ENCODE peak calls at places on chromosomes 3 and 15, in ten cellular contexts. One of them, this sample, is unnamed.

GRCh38 chr3:122091602-122092006 is 36.4 kb downstream of the CD86 start:
- DNase-seq in GM23248: no peak
- DNase-seq in activated CD4-positive, alpha-beta T cell treated with anti-CD3 and anti-CD28 coated beads, Interleukin-2, amount 50 U/mL, for 48 hours: no peak
- DNase-seq in activated CD8-positive, alpha-beta memory T cell treated with anti-CD3 and anti-CD28 coated beads, Interleukin-2, amount 50 U/mL, for 48 hours: no peak
- DNase-seq in NCI-H1694: no peak
- DNase-seq in NCI-H2029 treated with DMSO at 0.1 percent for 48 hours: no peak
- DNase-seq in amniotic epithelial cell: no peak
- DNase-seq in lower lobe of right lung: no peak
- DNase-seq in GM12892: no peak
- DNase-seq in GM23338: no peak
- DNase-seq in this sample: no peak

GRCh38 chr3:96755519-96755918 is 58.9 kb upstream of the EPHA6 start:
- DNase-seq in amniotic epithelial cell: no peak
- DNase-seq in NCI-H2029 treated with DMSO at 0.1 percent for 48 hours: no peak
- DNase-seq in GM12892: no peak
- DNase-seq in GM23338: no peak
- DNase-seq in GM23248: no peak
- DNase-seq in NCI-H1694: no peak
- DNase-seq in activated CD4-positive, alpha-beta T cell treated with anti-CD3 and anti-CD28 coated beads, Interleukin-2, amount 50 U/mL, for 48 hours: no peak
- DNase-seq in lower lobe of right lung: no peak
- DNase-seq in activated CD8-positive, alpha-beta memory T cell treated with anti-CD3 and anti-CD28 coated beads, Interleukin-2, amount 50 U/mL, for 48 hours: no peak
- DNase-seq in this sample: no peak

GRCh38 chr3:49358217-49358883 is at the start of gene GPX1:
- DNase-seq in activated CD8-positive, alpha-beta memory T cell treated with anti-CD3 and anti-CD28 coated beads, Interleukin-2, amount 50 U/mL, for 48 hours: peak; percentile 93
- DNase-seq in GM23338: peak; percentile 98
- DNase-seq in NCI-H2029 treated with DMSO at 0.1 percent for 48 hours: peak; percentile 54
- DNase-seq in lower lobe of right lung: peak; percentile 97
- DNase-seq in NCI-H1694: peak; percentile 64
- DNase-seq in amniotic epithelial cell: peak; percentile 94
- DNase-seq in activated CD4-positive, alpha-beta T cell treated with anti-CD3 and anti-CD28 coated beads, Interleukin-2, amount 50 U/mL, for 48 hours: peak; percentile 94
- DNase-seq in GM12892: peak; percentile 87
- DNase-seq in GM23248: peak; percentile 95
- DNase-seq in this sample: peak; percentile 96

GRCh38 chr3:25547928-25548327 is 116.8 kb downstream of the TOP2B start:
- DNase-seq in GM23338: no peak
- DNase-seq in GM23248: peak; percentile 6
- DNase-seq in activated CD8-positive, alpha-beta memory T cell treated with anti-CD3 and anti-CD28 coated beads, Interleukin-2, amount 50 U/mL, for 48 hours: no peak
- DNase-seq in activated CD4-positive, alpha-beta T cell treated with anti-CD3 and anti-CD28 coated beads, Interleukin-2, amount 50 U/mL, for 48 hours: no peak
- DNase-seq in GM12892: no peak
- DNase-seq in NCI-H2029 treated with DMSO at 0.1 percent for 48 hours: no peak
- DNase-seq in lower lobe of right lung: no peak
- DNase-seq in NCI-H1694: no peak
- DNase-seq in amniotic epithelial cell: no peak
- DNase-seq in this sample: no peak

GRCh38 chr3:138389841-138390581 is 41.6 kb downstream of the MRAS start:
- DNase-seq in NCI-H2029 treated with DMSO at 0.1 percent for 48 hours: no peak
- DNase-seq in GM23338: no peak
- DNase-seq in lower lobe of right lung: no peak
- DNase-seq in activated CD4-positive, alpha-beta T cell treated with anti-CD3 and anti-CD28 coated beads, Interleukin-2, amount 50 U/mL, for 48 hours: no peak
- DNase-seq in GM12892: no peak
- DNase-seq in activated CD8-positive, alpha-beta memory T cell treated with anti-CD3 and anti-CD28 coated beads, Interleukin-2, amount 50 U/mL, for 48 hours: no peak
- DNase-seq in amniotic epithelial cell: peak; percentile 99
- DNase-seq in GM23248: peak; percentile 96
- DNase-seq in NCI-H1694: no peak
- DNase-seq in this sample: peak; percentile 91

GRCh38 chr3:154090116-154090420 is 31.1 kb upstream of the ARHGEF26 start:
- DNase-seq in GM23248: no peak
- DNase-seq in GM12892: no peak
- DNase-seq in NCI-H1694: no peak
- DNase-seq in activated CD4-positive, alpha-beta T cell treated with anti-CD3 and anti-CD28 coated beads, Interleukin-2, amount 50 U/mL, for 48 hours: no peak
- DNase-seq in lower lobe of right lung: peak; percentile 46
- DNase-seq in activated CD8-positive, alpha-beta memory T cell treated with anti-CD3 and anti-CD28 coated beads, Interleukin-2, amount 50 U/mL, for 48 hours: no peak
- DNase-seq in NCI-H2029 treated with DMSO at 0.1 percent for 48 hours: no peak
- DNase-seq in amniotic epithelial cell: no peak
- DNase-seq in GM23338: no peak
- DNase-seq in this sample: no peak

GRCh38 chr15:68431792-68432401 is at the start of gene ITGA11:
- DNase-seq in GM12892: no peak
- DNase-seq in activated CD8-positive, alpha-beta memory T cell treated with anti-CD3 and anti-CD28 coated beads, Interleukin-2, amount 50 U/mL, for 48 hours: peak; percentile 40
- DNase-seq in amniotic epithelial cell: peak; percentile 45
- DNase-seq in GM23248: peak; percentile 87
- DNase-seq in lower lobe of right lung: peak; percentile 72
- DNase-seq in NCI-H1694: no peak
- DNase-seq in NCI-H2029 treated with DMSO at 0.1 percent for 48 hours: peak; percentile 0
- DNase-seq in activated CD4-positive, alpha-beta T cell treated with anti-CD3 and anti-CD28 coated beads, Interleukin-2, amount 50 U/mL, for 48 hours: no peak
- DNase-seq in GM23338: peak; percentile 90
- DNase-seq in this sample: peak; percentile 67

GRCh38 chr3:4821975-4822374 is 157.3 kb upstream of the BHLHE40 start:
- DNase-seq in GM23338: no peak
- DNase-seq in GM23248: no peak
- DNase-seq in activated CD4-positive, alpha-beta T cell treated with anti-CD3 and anti-CD28 coated beads, Interleukin-2, amount 50 U/mL, for 48 hours: peak; percentile 80
- DNase-seq in NCI-H2029 treated with DMSO at 0.1 percent for 48 hours: no peak
- DNase-seq in activated CD8-positive, alpha-beta memory T cell treated with anti-CD3 and anti-CD28 coated beads, Interleukin-2, amount 50 U/mL, for 48 hours: peak; percentile 85
- DNase-seq in amniotic epithelial cell: no peak
- DNase-seq in lower lobe of right lung: no peak
- DNase-seq in NCI-H1694: no peak
- DNase-seq in GM12892: no peak
- DNase-seq in this sample: no peak

GRCh38 chr3:149023951-149024350 is 32.6 kb downstream of the GYG1 start:
- DNase-seq in NCI-H2029 treated with DMSO at 0.1 percent for 48 hours: no peak
- DNase-seq in lower lobe of right lung: no peak
- DNase-seq in GM23338: peak; percentile 12
- DNase-seq in NCI-H1694: no peak
- DNase-seq in activated CD8-positive, alpha-beta memory T cell treated with anti-CD3 and anti-CD28 coated beads, Interleukin-2, amount 50 U/mL, for 48 hours: no peak
- DNase-seq in amniotic epithelial cell: no peak
- DNase-seq in activated CD4-positive, alpha-beta T cell treated with anti-CD3 and anti-CD28 coated beads, Interleukin-2, amount 50 U/mL, for 48 hours: no peak
- DNase-seq in GM23248: no peak
- DNase-seq in GM12892: no peak
- DNase-seq in this sample: peak; percentile 62

GRCh38 chr3:48708481-48708889 is 8.5 kb downstream of the IP6K2 start:
- DNase-seq in NCI-H1694: no peak
- DNase-seq in amniotic epithelial cell: peak; percentile 52
- DNase-seq in GM23338: no peak
- DNase-seq in lower lobe of right lung: no peak
- DNase-seq in NCI-H2029 treated with DMSO at 0.1 percent for 48 hours: no peak
- DNase-seq in GM23248: peak; percentile 93
- DNase-seq in activated CD4-positive, alpha-beta T cell treated with anti-CD3 and anti-CD28 coated beads, Interleukin-2, amount 50 U/mL, for 48 hours: peak; percentile 26
- DNase-seq in activated CD8-positive, alpha-beta memory T cell treated with anti-CD3 and anti-CD28 coated beads, Interleukin-2, amount 50 U/mL, for 48 hours: no peak
- DNase-seq in GM12892: no peak
- DNase-seq in this sample: peak; percentile 54

GRCh38 chr3:108100906-108101305 is 10.1 kb upstream of the CD47 start:
- DNase-seq in NCI-H2029 treated with DMSO at 0.1 percent for 48 hours: no peak
- DNase-seq in GM23338: no peak
- DNase-seq in GM12892: peak; percentile 45
- DNase-seq in lower lobe of right lung: no peak
- DNase-seq in GM23248: no peak
- DNase-seq in amniotic epithelial cell: no peak
- DNase-seq in activated CD8-positive, alpha-beta memory T cell treated with anti-CD3 and anti-CD28 coated beads, Interleukin-2, amount 50 U/mL, for 48 hours: no peak
- DNase-seq in activated CD4-positive, alpha-beta T cell treated with anti-CD3 and anti-CD28 coated beads, Interleukin-2, amount 50 U/mL, for 48 hours: peak; percentile 21
- DNase-seq in NCI-H1694: no peak
- DNase-seq in this sample: no peak

GRCh38 chr15:89363133-89363532 is 28.5 kb upstream of the POLG start:
- DNase-seq in NCI-H2029 treated with DMSO at 0.1 percent for 48 hours: no peak
- DNase-seq in amniotic epithelial cell: no peak
- DNase-seq in GM23338: no peak
- DNase-seq in GM23248: no peak
- DNase-seq in NCI-H1694: no peak
- DNase-seq in GM12892: no peak
- DNase-seq in activated CD4-positive, alpha-beta T cell treated with anti-CD3 and anti-CD28 coated beads, Interleukin-2, amount 50 U/mL, for 48 hours: no peak
- DNase-seq in lower lobe of right lung: no peak
- DNase-seq in activated CD8-positive, alpha-beta memory T cell treated with anti-CD3 and anti-CD28 coated beads, Interleukin-2, amount 50 U/mL, for 48 hours: no peak
- DNase-seq in this sample: no peak

GRCh38 chr3:128971421-128971820 is 22.5 kb downstream of the CFAP92 start:
- DNase-seq in GM12892: no peak
- DNase-seq in GM23248: peak; percentile 76
- DNase-seq in NCI-H1694: peak; percentile 5
- DNase-seq in activated CD4-positive, alpha-beta T cell treated with anti-CD3 and anti-CD28 coated beads, Interleukin-2, amount 50 U/mL, for 48 hours: no peak
- DNase-seq in amniotic epithelial cell: peak; percentile 35
- DNase-seq in activated CD8-positive, alpha-beta memory T cell treated with anti-CD3 and anti-CD28 coated beads, Interleukin-2, amount 50 U/mL, for 48 hours: no peak
- DNase-seq in NCI-H2029 treated with DMSO at 0.1 percent for 48 hours: peak; percentile 59
- DNase-seq in GM23338: no peak
- DNase-seq in lower lobe of right lung: no peak
- DNase-seq in this sample: no peak

GRCh38 chr3:175146258-175146657 is 287.1 kb downstream of the NAALADL2 start:
- DNase-seq in lower lobe of right lung: no peak
- DNase-seq in GM23338: no peak
- DNase-seq in amniotic epithelial cell: peak; percentile 10
- DNase-seq in NCI-H1694: no peak
- DNase-seq in NCI-H2029 treated with DMSO at 0.1 percent for 48 hours: no peak
- DNase-seq in GM12892: no peak
- DNase-seq in GM23248: peak; percentile 56
- DNase-seq in activated CD4-positive, alpha-beta T cell treated with anti-CD3 and anti-CD28 coated beads, Interleukin-2, amount 50 U/mL, for 48 hours: no peak
- DNase-seq in activated CD8-positive, alpha-beta memory T cell treated with anti-CD3 and anti-CD28 coated beads, Interleukin-2, amount 50 U/mL, for 48 hours: no peak
- DNase-seq in this sample: peak; percentile 48